ENCODE peak calls at places on chromosomes 5 and 9, in nine cellular contexts. H is choroid plexus epithelial cell, Z is fibroblast of the aortic adventitia, J is epithelial cell of proximal tubule, D is heart right ventricle, T is breast epithelium, U is H9, V is prostate gland, L is neural crest cell. E is an unnamed sample.

GRCh38 chr5:127213231-127213630 is 77.4 kb upstream of the MEGF10 start:
- DNase-seq in U (no peak), D (no peak), L (no peak), V (no peak), J (no peak), Z (no peak), H (no peak), T (no peak), E (no peak)

GRCh38 chr5:163757344-163757743 is 251.9 kb downstream of the MAT2B start:
- DNase-seq in H (peak; percentile 95), T (no peak), J (no peak), L (no peak), D (no peak), V (no peak), U (no peak), Z (no peak), E (no peak)

GRCh38 chr9:123131258-123131657 is 97.8 kb downstream of the GPR21 start:
- DNase-seq in L (no peak), Z (peak; percentile 49), U (no peak), D (no peak), J (peak; percentile 44), T (no peak), V (no peak), H (peak; percentile 81), E (no peak)

GRCh38 chr9:88028338-88028737 is 54.0 kb upstream of the CDK20 start:
- DNase-seq in H (no peak), D (no peak), U (no peak), L (no peak), Z (no peak), T (no peak), V (no peak), J (no peak), E (no peak)

GRCh38 chr5:129767927-129768380 is 20.1 kb downstream of the MINAR2 start:
- DNase-seq in Z (peak; percentile 92), H (peak; percentile 95), D (no peak), V (peak; percentile 75), T (peak; percentile 52), L (peak; percentile 71), J (peak; percentile 58), U (peak; percentile 69), E (peak; percentile 84)

GRCh38 chr5:115452791-115453190 is 91.8 kb downstream of the FEM1C start:
- DNase-seq in J (no peak), U (no peak), V (no peak), T (no peak), H (peak; percentile 55), Z (peak; percentile 77), L (no peak), D (no peak), E (no peak)

GRCh38 chr9:78235771-78236510 is at the start of gene CEP78:
- DNase-seq in D (peak; percentile 91), V (peak; percentile 91), U (peak; percentile 93), Z (peak; percentile 90), J (no peak), L (peak; percentile 87), T (peak; percentile 84), H (peak; percentile 96), E (peak; percentile 97)

GRCh38 chr5:586751-587285 is 25.3 kb upstream of the CEP72 start:
- DNase-seq in V (no peak), J (no peak), L (no peak), U (no peak), D (no peak), Z (no peak), T (no peak), H (no peak), E (peak; percentile 21)

GRCh38 chr5:84524491-84524890 is 139.8 kb upstream of the EDIL3 start:
- DNase-seq in V (no peak), J (no peak), H (peak; percentile 15), U (no peak), T (no peak), D (no peak), L (no peak), Z (peak; percentile 11), E (no peak)

GRCh38 chr9:79492092-79492995 is 79.4 kb upstream of the TLE4 start:
- DNase-seq in D (no peak), L (no peak), Z (no peak), V (no peak), J (no peak), H (no peak), T (no peak), U (no peak), E (no peak)

GRCh38 chr9:88270398-88270797 is 117.8 kb upstream of the SPIN1 start:
- DNase-seq in T (no peak), J (no peak), U (no peak), L (no peak), H (no peak), V (no peak), D (no peak), Z (no peak), E (no peak)

GRCh38 chr5:156402387-156402921 is 75.5 kb downstream of the SGCD start:
- DNase-seq in Z (no peak), U (peak; percentile 72), L (no peak), H (no peak), D (no peak), J (peak; percentile 64), T (no peak), V (no peak), E (peak; percentile 46)

GRCh38 chr5:59380350-59380951 is 513.1 kb downstream of the PDE4D start:
- DNase-seq in T (no peak), H (peak; percentile 99), J (peak; percentile 35), U (no peak), L (no peak), Z (peak; percentile 73), D (no peak), V (peak; percentile 34), E (peak; percentile 42)

GRCh38 chr9:129665008-129665771 is at the start of gene PRRX2:
- DNase-seq in Z (peak; percentile 58), H (no peak), D (peak; percentile 44), L (peak; percentile 33), U (no peak), T (no peak), J (no peak), V (no peak), E (no peak)

GRCh38 chr5:132763369-132764036 is 13.5 kb downstream of the SEPTIN8 start:
- DNase-seq in Z (no peak), V (no peak), H (no peak), J (no peak), L (no peak), T (no peak), D (no peak), U (no peak), E (no peak)

GRCh38 chr9:138049085-138049778 is 171.7 kb downstream of the CACNA1B start:
- DNase-seq in Z (no peak), H (no peak), L (no peak), D (no peak), V (no peak), J (no peak), T (peak; percentile 3), U (no peak), E (no peak)

GRCh38 chr5:58299266-58299665 is 160.6 kb downstream of the PLK2 start:
- DNase-seq in H (no peak), L (no peak), Z (no peak), T (no peak), U (no peak), D (no peak), J (no peak), V (no peak), E (no peak)

GRCh38 chr9:69667306-69667705 is 4.9 kb downstream of the APBA1 start:
- DNase-seq in T (no peak), V (no peak), J (no peak), Z (no peak), H (no peak), U (no peak), D (no peak), L (no peak), E (no peak)

DNA sequence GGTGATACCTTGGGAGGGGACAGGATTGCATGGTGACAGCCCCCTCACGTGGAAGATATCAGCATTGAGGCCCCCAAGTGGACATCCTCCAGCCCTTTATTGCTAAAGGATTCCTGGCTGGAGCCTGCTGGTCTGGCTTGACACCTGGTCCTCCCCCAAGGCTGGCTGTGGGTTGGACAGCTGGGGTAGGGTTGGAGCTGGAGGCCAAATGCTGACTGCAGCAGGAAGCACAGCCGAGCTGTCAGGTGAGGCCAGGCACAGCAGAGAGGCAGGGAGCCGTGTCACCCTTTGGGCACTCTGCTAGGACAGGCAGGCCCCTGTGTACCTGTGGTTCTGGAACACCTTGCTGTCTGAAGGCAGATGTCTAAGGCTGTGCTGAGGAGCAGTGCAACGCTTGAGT is 2.2 kb downstream of the CACFD1 start:
- DNase-seq in V (no peak), Z (no peak), T (no peak), H (no peak), D (no peak), J (no peak), U (no peak), L (no peak), E (no peak)
- TF ChIP-seq CTCF in V (no peak), Z (no peak), T (no peak), H (no peak), D (no peak), J (no peak), U (no peak), L (no peak), E (no peak)

GRCh38 chr9:27384262-27385014 is 87.5 kb upstream of the EQTN start:
- DNase-seq in H (no peak), V (no peak), Z (no peak), L (no peak), D (no peak), J (no peak), U (no peak), T (no peak), E (no peak)
- TF ChIP-seq CTCF in H (no peak), V (no peak), Z (no peak), L (no peak), D (no peak), J (no peak), U (no peak), T (no peak), E (no peak)

GRCh38 chr5:119470851-119471451 is 18.7 kb downstream of the HSD17B4 start:
- DNase-seq in D (no peak), Z (peak; percentile 63), J (no peak), U (no peak), T (no peak), V (no peak), L (no peak), H (peak; percentile 70), E (peak; percentile 33)
- TF ChIP-seq CTCF in D (peak; percentile 54), Z (peak; percentile 78), J (peak; percentile 73), U (peak; percentile 84), T (peak; percentile 39), V (peak; percentile 70), L (peak; percentile 78), H (peak; percentile 78), E (peak; percentile 79)

DNA sequence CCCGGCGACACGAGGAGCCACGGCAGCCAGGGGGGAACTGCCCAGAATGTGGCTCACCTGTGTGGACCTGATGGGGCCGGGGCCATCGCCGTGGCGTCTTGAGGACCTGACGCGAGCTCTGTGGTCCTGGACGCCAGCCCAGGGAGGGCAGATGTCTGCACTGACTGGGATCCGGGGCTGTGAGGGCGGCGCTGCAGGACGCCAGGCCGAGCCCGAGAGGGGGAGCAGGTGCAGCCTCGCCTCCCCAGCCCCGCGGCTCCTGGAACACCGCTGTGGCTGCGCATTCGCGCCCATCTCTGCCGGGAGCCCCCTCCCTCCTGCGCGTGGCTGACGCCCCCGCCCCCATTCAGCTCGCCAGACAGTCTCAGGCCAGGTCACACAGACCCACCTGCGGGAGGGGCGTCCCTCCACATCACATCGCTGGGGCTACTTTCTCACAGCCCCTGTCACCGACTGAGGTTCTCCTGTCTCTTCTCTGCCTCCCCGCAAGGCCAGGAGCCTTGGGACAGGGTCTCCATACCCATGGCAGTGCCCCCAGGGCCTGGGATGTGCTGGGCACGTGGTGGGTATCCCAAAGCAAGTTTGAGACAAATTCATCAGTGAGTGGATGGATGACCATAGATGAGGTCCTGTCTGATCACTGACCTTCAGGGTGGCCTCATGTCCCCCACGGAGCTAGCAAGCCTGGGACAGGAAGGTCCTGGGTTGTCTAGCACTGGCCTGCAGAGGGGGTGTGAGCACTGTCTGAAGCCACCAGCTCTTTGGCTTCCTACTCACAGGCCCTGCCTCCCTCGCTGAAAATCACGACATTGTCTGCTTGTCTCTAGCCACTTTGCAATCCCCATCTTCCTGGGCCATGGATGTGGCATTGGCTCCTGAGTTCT is 47.3 kb downstream of the RASGEF1C start:
- DNase-seq in L (no peak), H (peak; percentile 10), Z (no peak), D (no peak), U (peak; percentile 48), T (peak; percentile 10), J (no peak), V (no peak), E (no peak)
- TF ChIP-seq CTCF in L (no peak), H (peak; percentile 20), Z (no peak), D (no peak), U (peak; percentile 42), T (no peak), J (peak; percentile 33), V (no peak), E (no peak)